ENCODE peak calls at places on chromosomes 2 and 18, in seven cellular contexts. One of them, this sample, is unnamed.

GRCh38 chr2:20491739-20492531 is 45.1 kb downstream of the RHOB start:
- DNase-seq in WTC11: no peak
- DNase-seq in brain microvascular endothelial cell: no peak
- DNase-seq in right lobe of liver: no peak
- DNase-seq in NCI-H1436: no peak
- DNase-seq in left ventricle myocardium inferior: peak
- DNase-seq in stimulated activated CD4-positive, alpha-beta T cell treated with anti-CD3 and anti-CD28 coated beads, Interleukin-4, amount 100 ng/mL, for 48 hours: no peak
- DNase-seq in this sample: no peak

GRCh38 chr18:63440219-63440618 is 17.9 kb upstream of the VPS4B start:
- DNase-seq in WTC11: no peak
- DNase-seq in brain microvascular endothelial cell: peak
- DNase-seq in right lobe of liver: no peak
- DNase-seq in NCI-H1436: no peak
- DNase-seq in left ventricle myocardium inferior: peak
- DNase-seq in stimulated activated CD4-positive, alpha-beta T cell treated with anti-CD3 and anti-CD28 coated beads, Interleukin-4, amount 100 ng/mL, for 48 hours: no peak
- DNase-seq in this sample: no peak

GRCh38 chr2:232668805-232669444 is 28.2 kb upstream of the GIGYF2 start:
- DNase-seq in WTC11: peak
- DNase-seq in brain microvascular endothelial cell: peak
- DNase-seq in right lobe of liver: no peak
- DNase-seq in NCI-H1436: no peak
- DNase-seq in left ventricle myocardium inferior: no peak
- DNase-seq in stimulated activated CD4-positive, alpha-beta T cell treated with anti-CD3 and anti-CD28 coated beads, Interleukin-4, amount 100 ng/mL, for 48 hours: no peak
- DNase-seq in this sample: peak

GRCh38 chr2:113940891-113941290 is 51.0 kb downstream of the ACTR3 start:
- DNase-seq in WTC11: no peak
- DNase-seq in brain microvascular endothelial cell: no peak
- DNase-seq in right lobe of liver: no peak
- DNase-seq in NCI-H1436: no peak
- DNase-seq in left ventricle myocardium inferior: no peak
- DNase-seq in stimulated activated CD4-positive, alpha-beta T cell treated with anti-CD3 and anti-CD28 coated beads, Interleukin-4, amount 100 ng/mL, for 48 hours: no peak
- DNase-seq in this sample: no peak

GRCh38 chr2:200309296-200309846 is 2.9 kb downstream of the SPATS2L start:
- DNase-seq in WTC11: no peak
- DNase-seq in brain microvascular endothelial cell: no peak
- DNase-seq in right lobe of liver: no peak
- DNase-seq in NCI-H1436: no peak
- DNase-seq in left ventricle myocardium inferior: no peak
- DNase-seq in stimulated activated CD4-positive, alpha-beta T cell treated with anti-CD3 and anti-CD28 coated beads, Interleukin-4, amount 100 ng/mL, for 48 hours: no peak
- DNase-seq in this sample: no peak

GRCh38 chr2:232421189-232421785 is 14.6 kb downstream of the ALPG start:
- DNase-seq in WTC11: peak
- DNase-seq in brain microvascular endothelial cell: no peak
- DNase-seq in right lobe of liver: no peak
- DNase-seq in NCI-H1436: no peak
- DNase-seq in left ventricle myocardium inferior: no peak
- DNase-seq in stimulated activated CD4-positive, alpha-beta T cell treated with anti-CD3 and anti-CD28 coated beads, Interleukin-4, amount 100 ng/mL, for 48 hours: no peak
- DNase-seq in this sample: no peak

GRCh38 chr2:96117701-96118588 is 1.6 kb upstream of the ADRA2B start:
- DNase-seq in WTC11: peak
- DNase-seq in brain microvascular endothelial cell: no peak
- DNase-seq in right lobe of liver: peak
- DNase-seq in NCI-H1436: no peak
- DNase-seq in left ventricle myocardium inferior: peak
- DNase-seq in stimulated activated CD4-positive, alpha-beta T cell treated with anti-CD3 and anti-CD28 coated beads, Interleukin-4, amount 100 ng/mL, for 48 hours: no peak
- DNase-seq in this sample: no peak

GRCh38 chr2:120682654-120683053 is 53.0 kb upstream of the GLI2 start:
- DNase-seq in WTC11: no peak
- DNase-seq in brain microvascular endothelial cell: no peak
- DNase-seq in right lobe of liver: no peak
- DNase-seq in NCI-H1436: no peak
- DNase-seq in left ventricle myocardium inferior: no peak
- DNase-seq in stimulated activated CD4-positive, alpha-beta T cell treated with anti-CD3 and anti-CD28 coated beads, Interleukin-4, amount 100 ng/mL, for 48 hours: no peak
- DNase-seq in this sample: no peak

GRCh38 chr2:136282238-136282775 is 164.4 kb upstream of the CXCR4 start:
- DNase-seq in WTC11: no peak
- DNase-seq in brain microvascular endothelial cell: no peak
- DNase-seq in right lobe of liver: no peak
- DNase-seq in NCI-H1436: no peak
- DNase-seq in left ventricle myocardium inferior: no peak
- DNase-seq in stimulated activated CD4-positive, alpha-beta T cell treated with anti-CD3 and anti-CD28 coated beads, Interleukin-4, amount 100 ng/mL, for 48 hours: no peak
- DNase-seq in this sample: no peak

GRCh38 chr2:23460983-23461382 is 76.0 kb downstream of the KLHL29 start:
- DNase-seq in WTC11: no peak
- DNase-seq in brain microvascular endothelial cell: no peak
- DNase-seq in right lobe of liver: no peak
- DNase-seq in NCI-H1436: no peak
- DNase-seq in left ventricle myocardium inferior: no peak
- DNase-seq in stimulated activated CD4-positive, alpha-beta T cell treated with anti-CD3 and anti-CD28 coated beads, Interleukin-4, amount 100 ng/mL, for 48 hours: no peak
- DNase-seq in this sample: no peak

GRCh38 chr18:56162316-56162715 is 476.1 kb downstream of the TXNL1 start:
- DNase-seq in WTC11: no peak
- DNase-seq in brain microvascular endothelial cell: no peak
- DNase-seq in right lobe of liver: no peak
- DNase-seq in NCI-H1436: no peak
- DNase-seq in left ventricle myocardium inferior: no peak
- DNase-seq in stimulated activated CD4-positive, alpha-beta T cell treated with anti-CD3 and anti-CD28 coated beads, Interleukin-4, amount 100 ng/mL, for 48 hours: no peak
- DNase-seq in this sample: no peak

GRCh38 chr2:237702439-237703397 is 75.3 kb downstream of the LRRFIP1 start:
- DNase-seq in WTC11: peak
- DNase-seq in brain microvascular endothelial cell: peak
- DNase-seq in right lobe of liver: no peak
- DNase-seq in NCI-H1436: no peak
- DNase-seq in left ventricle myocardium inferior: peak
- DNase-seq in stimulated activated CD4-positive, alpha-beta T cell treated with anti-CD3 and anti-CD28 coated beads, Interleukin-4, amount 100 ng/mL, for 48 hours: no peak
- DNase-seq in this sample: peak

GRCh38 chr2:17643031-17643615 is 102.6 kb downstream of the VSNL1 start:
- DNase-seq in WTC11: no peak
- DNase-seq in brain microvascular endothelial cell: peak
- DNase-seq in right lobe of liver: no peak
- DNase-seq in NCI-H1436: no peak
- DNase-seq in left ventricle myocardium inferior: no peak
- DNase-seq in stimulated activated CD4-positive, alpha-beta T cell treated with anti-CD3 and anti-CD28 coated beads, Interleukin-4, amount 100 ng/mL, for 48 hours: no peak
- DNase-seq in this sample: peak

GRCh38 chr18:51089691-51090090 is 59.7 kb downstream of the SMAD4 start:
- DNase-seq in WTC11: no peak
- DNase-seq in brain microvascular endothelial cell: no peak
- DNase-seq in right lobe of liver: no peak
- DNase-seq in NCI-H1436: no peak
- DNase-seq in left ventricle myocardium inferior: no peak
- DNase-seq in stimulated activated CD4-positive, alpha-beta T cell treated with anti-CD3 and anti-CD28 coated beads, Interleukin-4, amount 100 ng/mL, for 48 hours: no peak
- DNase-seq in this sample: no peak

GRCh38 chr2:108449410-108450200 is 599 bp downstream of the GCC2 start:
- DNase-seq in WTC11: no peak
- DNase-seq in brain microvascular endothelial cell: peak
- DNase-seq in right lobe of liver: no peak
- DNase-seq in NCI-H1436: peak
- DNase-seq in left ventricle myocardium inferior: no peak
- DNase-seq in stimulated activated CD4-positive, alpha-beta T cell treated with anti-CD3 and anti-CD28 coated beads, Interleukin-4, amount 100 ng/mL, for 48 hours: no peak
- DNase-seq in this sample: no peak

GRCh38 chr2:28429636-28430376 is 37.1 kb downstream of the FOSL2 start:
- DNase-seq in WTC11: no peak
- DNase-seq in brain microvascular endothelial cell: no peak
- DNase-seq in right lobe of liver: no peak
- DNase-seq in NCI-H1436: no peak
- DNase-seq in left ventricle myocardium inferior: no peak
- DNase-seq in stimulated activated CD4-positive, alpha-beta T cell treated with anti-CD3 and anti-CD28 coated beads, Interleukin-4, amount 100 ng/mL, for 48 hours: no peak
- DNase-seq in this sample: no peak

GRCh38 chr2:16665746-16666452 is at the start of gene CYRIA:
- DNase-seq in WTC11: peak
- DNase-seq in brain microvascular endothelial cell: no peak
- DNase-seq in right lobe of liver: peak
- DNase-seq in NCI-H1436: peak
- DNase-seq in left ventricle myocardium inferior: peak
- DNase-seq in stimulated activated CD4-positive, alpha-beta T cell treated with anti-CD3 and anti-CD28 coated beads, Interleukin-4, amount 100 ng/mL, for 48 hours: peak
- DNase-seq in this sample: no peak

GRCh38 chr2:234467289-234467688 is 29.6 kb downstream of the ARL4C start:
- DNase-seq in WTC11: no peak
- DNase-seq in brain microvascular endothelial cell: peak
- DNase-seq in right lobe of liver: no peak
- DNase-seq in NCI-H1436: no peak
- DNase-seq in left ventricle myocardium inferior: no peak
- DNase-seq in stimulated activated CD4-positive, alpha-beta T cell treated with anti-CD3 and anti-CD28 coated beads, Interleukin-4, amount 100 ng/mL, for 48 hours: no peak
- DNase-seq in this sample: no peak

GRCh38 chr2:85776672-85777071 is 22.9 kb downstream of the ATOH8 start:
- DNase-seq in WTC11: no peak
- DNase-seq in brain microvascular endothelial cell: no peak
- DNase-seq in right lobe of liver: no peak
- DNase-seq in NCI-H1436: no peak
- DNase-seq in left ventricle myocardium inferior: peak
- DNase-seq in stimulated activated CD4-positive, alpha-beta T cell treated with anti-CD3 and anti-CD28 coated beads, Interleukin-4, amount 100 ng/mL, for 48 hours: no peak
- DNase-seq in this sample: no peak

GRCh38 chr2:84486436-84487115 is 27.5 kb upstream of the SUCLG1 start:
- DNase-seq in WTC11: no peak
- DNase-seq in brain microvascular endothelial cell: no peak
- DNase-seq in right lobe of liver: no peak
- DNase-seq in NCI-H1436: no peak
- DNase-seq in left ventricle myocardium inferior: no peak
- DNase-seq in stimulated activated CD4-positive, alpha-beta T cell treated with anti-CD3 and anti-CD28 coated beads, Interleukin-4, amount 100 ng/mL, for 48 hours: no peak
- DNase-seq in this sample: peak

GRCh38 chr2:112789186-112789585 is 4.9 kb upstream of the IL1A start:
- DNase-seq in WTC11: no peak
- DNase-seq in brain microvascular endothelial cell: no peak
- DNase-seq in right lobe of liver: no peak
- DNase-seq in NCI-H1436: no peak
- DNase-seq in left ventricle myocardium inferior: no peak
- DNase-seq in stimulated activated CD4-positive, alpha-beta T cell treated with anti-CD3 and anti-CD28 coated beads, Interleukin-4, amount 100 ng/mL, for 48 hours: no peak
- DNase-seq in this sample: no peak

GRCh38 chr2:17877811-17878221 is 651 bp upstream of the KCNS3 start:
- DNase-seq in WTC11: peak
- DNase-seq in brain microvascular endothelial cell: no peak
- DNase-seq in right lobe of liver: no peak
- DNase-seq in NCI-H1436: no peak
- DNase-seq in left ventricle myocardium inferior: no peak
- DNase-seq in stimulated activated CD4-positive, alpha-beta T cell treated with anti-CD3 and anti-CD28 coated beads, Interleukin-4, amount 100 ng/mL, for 48 hours: no peak
- DNase-seq in this sample: no peak

GRCh38 chr2:24576617-24577016 is 85.6 kb downstream of the NCOA1 start:
- DNase-seq in WTC11: no peak
- DNase-seq in brain microvascular endothelial cell: no peak
- DNase-seq in right lobe of liver: no peak
- DNase-seq in NCI-H1436: no peak
- DNase-seq in left ventricle myocardium inferior: no peak
- DNase-seq in stimulated activated CD4-positive, alpha-beta T cell treated with anti-CD3 and anti-CD28 coated beads, Interleukin-4, amount 100 ng/mL, for 48 hours: no peak
- DNase-seq in this sample: no peak

GRCh38 chr2:231010201-231010730 is 14.3 kb downstream of the SPATA3 start:
- DNase-seq in WTC11: no peak
- DNase-seq in brain microvascular endothelial cell: no peak
- DNase-seq in right lobe of liver: no peak
- DNase-seq in NCI-H1436: no peak
- DNase-seq in left ventricle myocardium inferior: no peak
- DNase-seq in stimulated activated CD4-positive, alpha-beta T cell treated with anti-CD3 and anti-CD28 coated beads, Interleukin-4, amount 100 ng/mL, for 48 hours: no peak
- DNase-seq in this sample: no peak

GRCh38 chr18:74395630-74396251 is 61.4 kb downstream of the DIPK1C start:
- DNase-seq in WTC11: no peak
- DNase-seq in brain microvascular endothelial cell: no peak
- DNase-seq in right lobe of liver: no peak
- DNase-seq in NCI-H1436: no peak
- DNase-seq in left ventricle myocardium inferior: no peak
- DNase-seq in stimulated activated CD4-positive, alpha-beta T cell treated with anti-CD3 and anti-CD28 coated beads, Interleukin-4, amount 100 ng/mL, for 48 hours: no peak
- DNase-seq in this sample: no peak

GRCh38 chr2:73968357-73968937 is 16.3 kb upstream of the TET3 start:
- DNase-seq in WTC11: no peak
- DNase-seq in brain microvascular endothelial cell: no peak
- DNase-seq in right lobe of liver: no peak
- DNase-seq in NCI-H1436: no peak
- DNase-seq in left ventricle myocardium inferior: no peak
- DNase-seq in stimulated activated CD4-positive, alpha-beta T cell treated with anti-CD3 and anti-CD28 coated beads, Interleukin-4, amount 100 ng/mL, for 48 hours: no peak
- DNase-seq in this sample: no peak

GRCh38 chr2:122210898-122211605 is 455.6 kb downstream of the TSN start:
- DNase-seq in WTC11: no peak
- DNase-seq in brain microvascular endothelial cell: no peak
- DNase-seq in right lobe of liver: no peak
- DNase-seq in NCI-H1436: no peak
- DNase-seq in left ventricle myocardium inferior: no peak
- DNase-seq in stimulated activated CD4-positive, alpha-beta T cell treated with anti-CD3 and anti-CD28 coated beads, Interleukin-4, amount 100 ng/mL, for 48 hours: no peak
- DNase-seq in this sample: peak

GRCh38 chr2:230877737-230878598 is 13.2 kb downstream of the ITM2C start:
- DNase-seq in WTC11: peak
- DNase-seq in brain microvascular endothelial cell: no peak
- DNase-seq in right lobe of liver: peak
- DNase-seq in NCI-H1436: no peak
- DNase-seq in left ventricle myocardium inferior: no peak
- DNase-seq in stimulated activated CD4-positive, alpha-beta T cell treated with anti-CD3 and anti-CD28 coated beads, Interleukin-4, amount 100 ng/mL, for 48 hours: no peak
- DNase-seq in this sample: no peak

GRCh38 chr2:82282111-82282882 is 1977.7 kb upstream of the LRRTM1 start:
- DNase-seq in WTC11: peak
- DNase-seq in brain microvascular endothelial cell: no peak
- DNase-seq in right lobe of liver: no peak
- DNase-seq in NCI-H1436: no peak
- DNase-seq in left ventricle myocardium inferior: no peak
- DNase-seq in stimulated activated CD4-positive, alpha-beta T cell treated with anti-CD3 and anti-CD28 coated beads, Interleukin-4, amount 100 ng/mL, for 48 hours: no peak
- DNase-seq in this sample: no peak

GRCh38 chr18:48860276-48861180 is 90.2 kb downstream of the SMAD7 start:
- DNase-seq in WTC11: peak
- DNase-seq in brain microvascular endothelial cell: no peak
- DNase-seq in right lobe of liver: no peak
- DNase-seq in NCI-H1436: no peak
- DNase-seq in left ventricle myocardium inferior: no peak
- DNase-seq in stimulated activated CD4-positive, alpha-beta T cell treated with anti-CD3 and anti-CD28 coated beads, Interleukin-4, amount 100 ng/mL, for 48 hours: no peak
- DNase-seq in this sample: no peak

GRCh38 chr2:227472265-227473018 is 486 bp downstream of the AGFG1 start:
- DNase-seq in WTC11: peak
- DNase-seq in brain microvascular endothelial cell: no peak
- DNase-seq in right lobe of liver: peak
- DNase-seq in NCI-H1436: no peak
- DNase-seq in left ventricle myocardium inferior: peak
- DNase-seq in stimulated activated CD4-positive, alpha-beta T cell treated with anti-CD3 and anti-CD28 coated beads, Interleukin-4, amount 100 ng/mL, for 48 hours: peak
- DNase-seq in this sample: no peak

GRCh38 chr2:7983451-7983850 is 698.4 kb upstream of the ID2 start:
- DNase-seq in WTC11: no peak
- DNase-seq in brain microvascular endothelial cell: no peak
- DNase-seq in right lobe of liver: no peak
- DNase-seq in NCI-H1436: no peak
- DNase-seq in left ventricle myocardium inferior: no peak
- DNase-seq in stimulated activated CD4-positive, alpha-beta T cell treated with anti-CD3 and anti-CD28 coated beads, Interleukin-4, amount 100 ng/mL, for 48 hours: no peak
- DNase-seq in this sample: no peak